ENCODE peak calls at places on chromosome 4, in seven cellular contexts. P is bronchial epithelial cell, R is fibroblast of pulmonary artery, Y is psoas muscle, H is IMR-90, A is AG10803, Q is cardiac muscle cell. M is an unnamed sample.

GRCh38 chr4:99536148-99536728 is 25.4 kb downstream of the C4orf17 start:
- DNase-seq in P (no peak), R (no peak), Y (no peak), H (no peak), A (peak), Q (no peak), M (no peak)

GRCh38 chr4:88382621-88383020 is 4.0 kb downstream of the HERC6 start:
- DNase-seq in P (peak), R (no peak), Y (no peak), H (no peak), A (no peak), Q (no peak), M (no peak)

GRCh38 chr4:147480891-147481576 is at the start of gene EDNRA:
- DNase-seq in P (no peak), R (peak), Y (peak), H (peak), A (peak), Q (peak), M (no peak)

GRCh38 chr4:24722026-24722568 is 73.3 kb upstream of the SOD3 start:
- DNase-seq in P (no peak), R (no peak), Y (no peak), H (no peak), A (no peak), Q (no peak), M (no peak)

GRCh38 chr4:82850684-82851083 is 40.3 kb downstream of the SEC31A start:
- DNase-seq in P (no peak), R (no peak), Y (no peak), H (no peak), A (peak), Q (no peak), M (no peak)

GRCh38 chr4:94802091-94802490 is 44.3 kb downstream of the BMPR1B start:
- DNase-seq in P (no peak), R (no peak), Y (no peak), H (no peak), A (no peak), Q (no peak), M (no peak)

GRCh38 chr4:122762520-122762919 is 30.0 kb downstream of the BBS12 start:
- DNase-seq in P (no peak), R (no peak), Y (no peak), H (no peak), A (no peak), Q (no peak), M (no peak)

GRCh38 chr4:122152699-122153328 is 683 bp downstream of the BLTP1 start:
- DNase-seq in P (peak), R (peak), Y (peak), H (peak), A (peak), Q (peak), M (no peak)

GRCh38 chr4:123386608-123387007 is 10.0 kb upstream of the SPRY1 start:
- DNase-seq in P (peak), R (peak), Y (no peak), H (peak), A (no peak), Q (peak), M (no peak)

GRCh38 chr4:48831532-48832015 is 686 bp downstream of the OCIAD1 start:
- DNase-seq in P (peak), R (peak), Y (no peak), H (peak), A (peak), Q (no peak), M (no peak)

GRCh38 chr4:5158391-5158770 is 107.1 kb downstream of the STK32B start:
- DNase-seq in P (no peak), R (no peak), Y (no peak), H (no peak), A (no peak), Q (no peak), M (no peak)

GRCh38 chr4:37615059-37615719 is 71.0 kb downstream of the RELL1 start:
- DNase-seq in P (no peak), R (no peak), Y (no peak), H (no peak), A (no peak), Q (no peak), M (no peak)

GRCh38 chr4:100146756-100147155 is 43.5 kb downstream of the DDIT4L start:
- DNase-seq in P (no peak), R (no peak), Y (no peak), H (peak), A (no peak), Q (no peak), M (no peak)

DNA sequence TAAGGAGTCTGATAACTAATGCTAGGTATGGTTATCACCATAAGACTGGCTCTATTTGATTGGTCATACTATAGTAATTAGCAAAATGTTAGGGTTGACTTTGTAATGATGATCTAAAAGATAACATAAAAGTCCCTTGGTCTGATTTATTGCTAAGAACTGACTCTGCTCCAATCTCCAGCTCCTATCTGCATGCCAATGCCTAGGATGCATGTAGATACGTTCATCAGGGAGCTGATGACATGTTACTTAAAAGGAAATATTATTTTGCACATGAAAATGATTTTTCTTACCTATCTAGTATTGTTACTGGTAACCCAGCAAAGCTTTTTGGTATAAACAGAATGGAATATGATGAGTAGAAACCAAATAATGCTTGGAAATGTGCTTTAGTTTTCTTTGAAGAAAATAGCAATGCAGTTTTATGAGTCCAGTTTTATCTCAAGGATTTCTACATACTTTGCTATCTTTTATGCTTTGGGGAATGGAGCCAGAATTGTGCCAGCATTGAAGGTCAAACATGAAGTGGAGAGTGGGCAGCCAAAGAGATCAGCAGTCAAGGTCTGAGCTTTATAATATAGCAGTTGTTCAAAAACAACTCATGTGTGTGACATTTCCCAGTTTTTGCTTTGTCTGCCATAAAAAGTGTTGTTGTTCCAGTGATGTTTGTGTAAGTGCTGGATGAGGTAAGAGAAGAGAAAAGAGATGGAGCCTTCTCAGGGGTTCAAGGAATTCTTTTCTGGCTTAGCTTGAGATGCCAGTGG is 121.0 kb downstream of the ARHGAP24 start:
- DNase-seq in P (no peak), R (peak), Y (no peak), H (no peak), A (peak), Q (peak), M (no peak)
- TF ChIP-seq CTCF in P (no peak), R (no peak), Y (no peak), H (no peak), A (no peak), Q (no peak), M (no peak)

DNA sequence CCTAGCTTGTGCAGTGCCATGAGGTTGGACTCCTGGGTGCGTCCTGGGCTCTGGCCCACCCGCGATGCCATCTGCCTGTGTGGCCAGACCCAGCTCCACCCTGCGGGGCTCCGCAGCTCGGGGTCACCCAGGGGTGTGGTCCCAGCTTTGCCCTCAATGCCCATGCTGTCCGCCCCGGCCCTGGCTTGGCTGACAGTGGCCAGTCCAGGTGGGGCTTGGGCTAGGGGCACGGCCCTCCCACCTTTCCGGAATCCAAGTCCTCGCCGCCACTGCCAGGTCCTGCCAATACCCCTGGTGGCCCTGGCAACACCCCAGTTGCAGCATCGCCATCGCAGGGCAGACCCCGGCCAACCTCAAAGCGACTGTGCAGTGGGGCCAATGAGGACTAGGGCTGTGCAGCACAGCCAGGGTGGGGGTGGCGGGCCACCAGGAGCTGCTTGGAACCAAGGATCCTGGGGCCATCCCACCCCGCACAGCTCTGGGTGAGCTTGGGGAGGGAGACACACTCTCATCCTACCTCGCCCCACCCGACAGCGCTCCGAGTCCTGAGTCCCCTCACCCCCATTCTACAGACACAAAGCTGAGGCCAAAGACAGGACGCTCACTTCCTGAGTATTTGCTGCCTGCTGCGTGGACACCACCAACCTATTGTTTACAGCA is 80.9 kb downstream of the ZNF718 start:
- DNase-seq in P (no peak), R (no peak), Y (no peak), H (no peak), A (no peak), Q (no peak), M (no peak)
- TF ChIP-seq CTCF in P (no peak), R (no peak), Y (no peak), H (no peak), A (no peak), Q (no peak), M (no peak)

GRCh38 chr4:101145081-101145480 is 202.2 kb downstream of the PPP3CA start:
- DNase-seq in P (no peak), R (no peak), Y (no peak), H (peak), A (no peak), Q (no peak), M (no peak)

GRCh38 chr4:101142259-101142658 is 205.1 kb downstream of the PPP3CA start:
- DNase-seq in P (no peak), R (no peak), Y (no peak), H (no peak), A (no peak), Q (no peak), M (no peak)

GRCh38 chr4:101152521-101152920 is 194.8 kb downstream of the PPP3CA start:
- DNase-seq in P (no peak), R (no peak), Y (no peak), H (no peak), A (no peak), Q (no peak), M (no peak)

GRCh38 chr4:101141855-101142254 is 205.5 kb downstream of the PPP3CA start:
- DNase-seq in P (no peak), R (no peak), Y (no peak), H (no peak), A (no peak), Q (no peak), M (no peak)

GRCh38 chr4:101147283-101147682 is 200.0 kb downstream of the PPP3CA start:
- DNase-seq in P (no peak), R (no peak), Y (no peak), H (no peak), A (no peak), Q (no peak), M (no peak)
- TF ChIP-seq CTCF in P (no peak), R (no peak), Y (no peak), H (no peak), A (no peak), Q (no peak), M (no peak)

DNA sequence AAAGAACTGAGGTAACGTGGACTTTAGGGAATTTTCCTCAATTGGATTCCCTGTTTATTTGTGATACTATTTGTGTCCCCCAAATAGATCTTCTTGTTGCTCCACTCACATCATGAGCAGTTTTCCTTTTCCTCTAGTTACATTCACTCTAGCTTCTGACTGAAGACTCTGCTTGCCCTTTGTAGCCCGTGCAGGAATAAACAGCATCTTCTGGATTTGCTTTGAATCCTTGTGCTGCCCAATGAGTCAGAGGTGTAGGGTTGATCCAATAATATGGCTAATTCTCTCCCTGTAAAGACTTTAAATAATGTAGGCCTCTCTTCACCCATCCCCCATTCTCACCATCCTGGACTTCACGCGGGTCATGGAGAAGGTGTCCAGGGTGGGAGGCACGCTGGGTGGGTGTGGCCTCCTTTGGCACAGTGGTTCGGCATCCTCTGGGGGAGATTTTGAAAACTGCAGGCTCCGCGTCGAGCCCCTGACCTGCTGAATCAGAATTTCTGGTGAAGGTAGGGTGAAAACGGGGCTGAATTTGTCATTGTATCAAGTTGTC is 9.0 kb downstream of the HAND2 start:
- DNase-seq in P (no peak), R (no peak), Y (no peak), H (no peak), A (no peak), Q (no peak), M (no peak)
- TF ChIP-seq CTCF in P (no peak), R (no peak), Y (no peak), H (no peak), A (no peak), Q (no peak), M (no peak)

GRCh38 chr4:26937567-26937966 is 76.9 kb downstream of the STIM2 start:
- DNase-seq in P (no peak), R (no peak), Y (no peak), H (no peak), A (no peak), Q (no peak), M (no peak)
- TF ChIP-seq CTCF in P (no peak), R (no peak), Y (no peak), H (no peak), A (no peak), Q (no peak), M (no peak)

GRCh38 chr4:7066493-7066892 is 1.4 kb downstream of the GRPEL1 start:
- DNase-seq in P (no peak), R (no peak), Y (no peak), H (no peak), A (no peak), Q (no peak), M (no peak)

GRCh38 chr4:7067147-7067522 is 729 bp downstream of the GRPEL1 start:
- DNase-seq in P (peak), R (no peak), Y (peak), H (no peak), A (no peak), Q (no peak), M (no peak)

GRCh38 chr4:7067523-7068278 is at the start of gene GRPEL1:
- DNase-seq in P (peak), R (peak), Y (peak), H (peak), A (peak), Q (peak), M (peak)

GRCh38 chr4:7068883-7069282 is 1.0 kb upstream of the GRPEL1 start:
- DNase-seq in P (no peak), R (no peak), Y (no peak), H (no peak), A (no peak), Q (no peak), M (no peak)

GRCh38 chr4:7068279-7068842 is 497 bp upstream of the GRPEL1 start:
- DNase-seq in P (no peak), R (no peak), Y (no peak), H (no peak), A (no peak), Q (no peak), M (no peak)
- TF ChIP-seq CTCF in P (no peak), R (no peak), Y (no peak), H (no peak), A (no peak), Q (no peak), M (no peak)

M was measured in activated B cell treated with CpG ODN at 0.5 μM for 24 hours.